ENCODE peak calls at places on chromosomes 11 and 22, in four cellular contexts. U is pancreas, S is astrocyte of the spinal cord, B is heart right ventricle. E is an unnamed sample.

GRCh38 chr11:15275141-15275540 is 160.4 kb downstream of the INSC start:
- DNase-seq in U (no peak), S (no peak), B (no peak), E (no peak)

GRCh38 chr22:41625577-41625976 is 4.5 kb downstream of the XRCC6 start:
- DNase-seq in U (no peak), S (no peak), B (no peak), E (no peak)

GRCh38 chr11:43447124-43447523 is 88.4 kb downstream of the TTC17 start:
- DNase-seq in U (no peak), S (no peak), B (no peak), E (no peak)

GRCh38 chr11:64561984-64562722 is 28.9 kb upstream of the SLC22A12 start:
- DNase-seq in U (no peak), S (no peak), B (no peak), E (no peak)

GRCh38 chr11:114166897-114167323 is 107.4 kb downstream of the ZBTB16 start:
- DNase-seq in U (no peak), S (peak; percentile 97), B (no peak), E (peak; percentile 87)

GRCh38 chr11:3949132-3949531 is 93.7 kb downstream of the STIM1 start:
- DNase-seq in U (no peak), S (no peak), B (no peak), E (no peak)

GRCh38 chr11:63869171-63869591 is 30.3 kb downstream of the MARK2 start:
- DNase-seq in U (no peak), S (no peak), B (no peak), E (no peak)

GRCh38 chr11:64559351-64560138 is 31.5 kb upstream of the SLC22A12 start:
- DNase-seq in U (peak; percentile 34), S (no peak), B (no peak), E (no peak)

GRCh38 chr11:104343578-104343977 is 179.6 kb upstream of the PDGFD start:
- DNase-seq in U (no peak), S (no peak), B (no peak), E (no peak)
- TF ChIP-seq CTCF in U (no peak), S (peak; percentile 41), B (no peak), E (peak; percentile 60)

GRCh38 chr22:17789379-17790200 is 15.3 kb upstream of the BID start:
- DNase-seq in U (no peak), S (no peak), B (no peak), E (no peak)

GRCh38 chr22:17787159-17788022 is 13.1 kb upstream of the BID start:
- DNase-seq in U (no peak), S (peak; percentile 14), B (no peak), E (no peak)

GRCh38 chr22:17786435-17787158 is 12.3 kb upstream of the BID start:
- DNase-seq in U (no peak), S (peak; percentile 49), B (peak; percentile 75), E (peak; percentile 6)

GRCh38 chr22:17788023-17788330 is 13.7 kb upstream of the BID start:
- DNase-seq in U (no peak), S (no peak), B (no peak), E (no peak)

DNA sequence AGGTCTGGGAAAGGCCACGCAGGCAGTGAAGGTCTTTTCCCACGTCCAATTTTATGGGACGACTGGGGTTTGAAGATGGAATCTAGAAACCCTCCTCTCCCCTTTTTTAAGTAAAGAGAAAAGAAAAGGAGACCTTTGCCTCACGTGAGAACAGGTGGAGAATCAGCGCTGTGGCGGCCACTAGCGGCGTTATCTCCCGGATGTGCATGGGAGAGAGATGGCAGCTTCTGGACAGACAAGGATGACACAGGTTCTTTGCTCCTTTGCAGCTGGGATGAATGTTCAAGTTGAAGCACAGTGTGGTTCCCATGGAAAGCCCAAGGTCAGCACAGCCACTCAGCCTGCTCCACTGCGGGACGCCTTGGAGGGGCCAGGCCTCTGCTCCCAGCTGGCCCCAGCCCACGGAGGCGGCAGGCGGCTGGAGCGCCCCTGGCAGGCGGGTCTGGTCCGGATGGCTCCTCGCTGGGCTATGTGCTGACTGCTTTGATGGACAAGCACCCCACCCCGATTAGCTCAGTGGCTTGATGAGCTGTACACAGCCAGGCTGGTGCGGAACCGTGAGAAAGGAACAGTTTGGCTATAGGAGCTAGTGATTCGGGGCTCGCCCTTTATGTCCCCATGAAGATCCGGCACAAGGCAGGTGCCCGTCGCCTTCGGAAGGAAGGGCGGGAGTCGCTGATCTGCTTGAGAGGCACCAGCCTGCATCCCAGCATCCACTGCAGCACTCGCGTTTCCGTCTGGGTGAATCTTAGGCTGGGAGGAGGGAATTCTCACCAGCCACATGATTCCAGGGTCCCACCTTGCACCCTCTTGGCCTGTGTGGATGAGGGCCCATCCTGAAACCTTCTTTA is 14.5 kb upstream of the BID start:
- DNase-seq in U (no peak), S (no peak), B (no peak), E (no peak)
- TF ChIP-seq CTCF in U (no peak), S (peak; percentile 26), B (no peak), E (no peak)

GRCh38 chr11:77196961-77197360 is 68.9 kb downstream of the MYO7A start:
- DNase-seq in U (peak; percentile 29), S (no peak), B (no peak), E (no peak)

GRCh38 chr11:77200351-77200750 is 72.3 kb downstream of the MYO7A start:
- DNase-seq in U (peak; percentile 6), S (no peak), B (no peak), E (no peak)

GRCh38 chr11:77197626-77198320 is 69.7 kb downstream of the MYO7A start:
- DNase-seq in U (peak; percentile 34), S (no peak), B (no peak), E (no peak)

GRCh38 chr11:77199346-77199745 is 71.3 kb downstream of the MYO7A start:
- DNase-seq in U (peak; percentile 50), S (no peak), B (no peak), E (no peak)

DNA sequence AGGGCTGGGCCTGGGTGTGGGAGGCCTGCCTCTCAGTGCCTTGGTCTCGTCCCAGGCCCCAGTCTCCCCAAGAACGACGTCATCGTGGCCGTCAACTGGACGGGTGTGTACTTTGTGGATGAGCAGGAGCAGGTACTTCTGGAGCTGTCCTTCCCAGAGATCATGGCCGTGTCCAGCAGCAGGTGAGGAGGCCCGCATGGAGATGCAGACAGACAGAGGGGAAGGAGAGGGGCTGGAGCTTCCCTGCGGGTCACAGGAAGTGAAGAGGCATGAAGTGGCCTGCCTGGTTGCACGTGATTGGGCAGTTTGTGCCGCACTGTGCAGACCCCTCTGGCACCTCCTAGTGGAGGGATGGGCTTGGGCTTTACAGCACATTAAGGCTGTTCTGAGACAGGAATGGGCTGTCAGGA is 70.4 kb downstream of the MYO7A start:
- DNase-seq in U (peak; percentile 45), S (no peak), B (no peak), E (no peak)
- TF ChIP-seq CTCF in U (no peak), S (peak; percentile 44), B (no peak), E (peak; percentile 65)

GRCh38 chr11:112004389-112004788 is 20.8 kb upstream of the DLAT start:
- DNase-seq in U (no peak), S (no peak), B (no peak), E (no peak)
- TF ChIP-seq CTCF in U (no peak), S (no peak), B (no peak), E (peak; percentile 62)

GRCh38 chr22:38705235-38706100 is at the start of gene GTPBP1:
- DNase-seq in U (peak; percentile 98), S (peak; percentile 100), B (peak; percentile 95), E (peak; percentile 100)
- TF ChIP-seq CTCF in U (no peak), S (no peak), B (no peak), E (peak; percentile 46)